ENCODE peak calls at places on chromosomes 7 and 10, in nine cellular contexts. D, A, C, W, N, B, G, M and O are unnamed samples.
A peak's percentile ranks its signal among the peaks of the same experiment; 100 is the strongest.

GRCh38 chr10:1964476-1964875 is 227.2 kb upstream of the ADARB2 start:
- DNase-seq in W (no peak), G (no peak), M (no peak), C (no peak), A (no peak), D (no peak), B (no peak), N (no peak), O (no peak)

GRCh38 chr7:128831994-128832879 is 2.0 kb downstream of the FLNC start:
- DNase-seq in C (peak; percentile 84), B (peak; percentile 54), D (peak; percentile 51), W (peak; percentile 72), M (peak; percentile 23), N (peak; percentile 72), G (peak; percentile 90), A (no peak), O (no peak)

GRCh38 chr7:90648107-90648506 is 52.0 kb downstream of the CDK14 start:
- DNase-seq in W (no peak), C (no peak), G (no peak), B (peak; percentile 46), A (no peak), N (no peak), M (no peak), D (peak; percentile 50), O (no peak)

GRCh38 chr7:2110586-2111396 is 122.0 kb downstream of the MAD1L1 start:
- DNase-seq in N (peak; percentile 44), W (no peak), D (peak; percentile 42), B (no peak), M (no peak), C (no peak), G (no peak), A (no peak), O (no peak)

GRCh38 chr10:14382022-14382421 is 51.3 kb upstream of the FRMD4A start:
- DNase-seq in C (no peak), G (no peak), M (peak; percentile 85), N (peak; percentile 85), D (no peak), A (no peak), B (peak; percentile 28), W (no peak), O (no peak)

GRCh38 chr7:80505900-80506500 is 5.9 kb downstream of the GNAT3 start:
- DNase-seq in D (no peak), W (no peak), M (no peak), C (no peak), G (no peak), B (no peak), A (no peak), N (no peak), O (no peak)

GRCh38 chr10:58023341-58024073 is 244.2 kb downstream of the IPMK start:
- DNase-seq in W (no peak), D (peak; percentile 90), G (no peak), M (peak; percentile 84), A (no peak), C (no peak), N (peak; percentile 92), B (peak; percentile 96), O (peak; percentile 85)

GRCh38 chr7:48244902-48245301 is 73.6 kb downstream of the ABCA13 start:
- DNase-seq in W (peak; percentile 32), C (no peak), D (peak; percentile 11), G (no peak), M (peak; percentile 82), B (peak; percentile 34), A (no peak), N (peak; percentile 93), O (no peak)

GRCh38 chr7:155738652-155739537 is 73.4 kb downstream of the SHH start:
- DNase-seq in N (peak; percentile 81), D (peak; percentile 85), W (peak; percentile 69), M (peak; percentile 71), A (no peak), C (peak; percentile 77), G (peak; percentile 75), B (peak; percentile 88), O (peak; percentile 61)

DNA sequence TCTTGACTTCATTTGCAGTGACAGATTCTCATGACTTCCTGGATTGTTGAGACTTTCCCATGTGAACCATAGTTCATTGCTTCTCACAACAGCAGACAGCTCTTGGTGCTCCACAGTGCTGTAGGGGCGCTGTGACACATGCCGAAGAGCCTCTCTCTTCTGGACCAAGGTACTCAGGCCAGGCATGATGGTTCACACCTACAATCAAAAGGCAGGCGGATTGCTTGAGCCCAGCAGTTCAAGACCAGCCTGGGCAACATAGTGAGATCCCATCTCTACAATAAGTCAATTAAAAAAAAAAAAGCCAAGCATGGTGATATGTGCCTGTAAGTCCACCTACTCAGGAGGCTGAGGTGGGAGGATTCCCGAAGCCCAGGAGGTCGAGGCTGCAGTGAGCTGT is 354.5 kb downstream of the GALNT17 start:
- DNase-seq in W (no peak), G (no peak), N (no peak), D (no peak), M (no peak), B (no peak), A (no peak), C (no peak), O (no peak)
- H3K4me3 ChIP-seq in W (no peak overlapping the region), G (no peak overlapping the region), N (no peak overlapping the region), D (no peak overlapping the region), M (no peak overlapping the region), B (no peak overlapping the region), A (no peak overlapping the region), C (no peak overlapping the region), O (no peak overlapping the region)

GRCh38 chr10:34262965-34263364 is 552.1 kb downstream of the PARD3 start:
- DNase-seq in W (no peak), B (peak; percentile 38), N (no peak), M (no peak), C (no peak), A (no peak), G (no peak), D (no peak), O (no peak)
- TF ChIP-seq CTCF in W (no peak), B (peak; percentile 27), N (no peak), M (peak; percentile 38), C (no peak), A (no peak), G (no peak), D (no peak), O (no peak)

GRCh38 chr10:86793696-86794095 is 37.3 kb downstream of the BMPR1A start:
- DNase-seq in C (no peak), D (no peak), A (no peak), M (no peak), N (no peak), B (no peak), W (no peak), G (no peak), O (no peak)

GRCh38 chr10:86798030-86798429 is 41.6 kb downstream of the BMPR1A start:
- DNase-seq in C (no peak), N (peak; percentile 46), D (peak; percentile 38), M (no peak), B (peak; percentile 28), G (no peak), W (no peak), A (no peak), O (peak; percentile 17)

GRCh38 chr10:86798636-86799035 is 42.2 kb downstream of the BMPR1A start:
- DNase-seq in A (no peak), D (peak; percentile 53), C (no peak), G (no peak), N (peak; percentile 58), M (no peak), B (no peak), W (no peak), O (no peak)

GRCh38 chr10:86792768-86793167 is 36.3 kb downstream of the BMPR1A start:
- DNase-seq in A (no peak), C (no peak), W (no peak), M (no peak), B (no peak), N (peak; percentile 25), D (no peak), G (no peak), O (no peak)

DNA sequence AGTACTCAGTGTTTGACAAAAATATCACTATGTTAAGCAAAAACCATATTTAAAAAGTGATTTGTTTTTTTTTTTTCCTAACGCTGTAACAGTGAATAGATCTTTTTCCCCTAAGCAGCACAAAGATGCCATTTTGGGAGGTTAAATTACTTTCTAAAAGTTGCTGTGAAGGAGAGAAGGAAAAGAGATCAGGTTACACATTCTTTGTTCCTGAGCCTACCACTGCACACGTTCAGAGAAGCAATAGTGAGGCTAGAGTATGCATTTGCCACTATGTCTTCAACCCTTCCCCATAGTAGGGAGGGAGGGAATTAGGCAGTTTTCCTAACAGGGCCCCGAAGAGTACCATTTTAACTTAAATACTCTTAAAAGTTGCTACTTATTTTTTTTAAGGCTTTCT is 38.9 kb downstream of the BMPR1A start:
- DNase-seq in N (peak; percentile 85), M (peak; percentile 55), W (no peak), C (no peak), D (peak; percentile 74), A (no peak), B (peak; percentile 73), G (peak; percentile 79), O (peak; percentile 54)
- H3K4me3 ChIP-seq in N (no peak overlapping the region), M (no peak overlapping the region), W (no peak overlapping the region), C (no peak overlapping the region), D (no peak overlapping the region), A (no peak overlapping the region), B (no peak overlapping the region), G (peak overlapping the region; percentile 3), O (no peak overlapping the region)

GRCh38 chr10:121926669-121927360 is 1.0 kb downstream of the ATE1 start:
- DNase-seq in N (peak; percentile 16), A (no peak), G (no peak), W (no peak), D (peak; percentile 24), M (no peak), C (no peak), B (peak; percentile 59), O (no peak)

GRCh38 chr10:121927361-121927840 is 430 bp downstream of the ATE1 start:
- DNase-seq in A (no peak), N (peak; percentile 47), G (peak; percentile 67), D (peak; percentile 63), C (peak; percentile 79), W (peak; percentile 55), M (no peak), B (no peak), O (peak; percentile 64)

GRCh38 chr10:121926157-121926556 is 1.7 kb downstream of the ATE1 start:
- DNase-seq in D (no peak), N (no peak), G (no peak), A (no peak), C (no peak), M (no peak), W (no peak), B (no peak), O (no peak)

GRCh38 chr10:121928528-121928884 is 675 bp upstream of the ATE1 start:
- DNase-seq in B (peak; percentile 42), G (no peak), D (peak; percentile 33), M (no peak), C (no peak), A (no peak), W (no peak), N (peak; percentile 18), O (no peak)

DNA sequence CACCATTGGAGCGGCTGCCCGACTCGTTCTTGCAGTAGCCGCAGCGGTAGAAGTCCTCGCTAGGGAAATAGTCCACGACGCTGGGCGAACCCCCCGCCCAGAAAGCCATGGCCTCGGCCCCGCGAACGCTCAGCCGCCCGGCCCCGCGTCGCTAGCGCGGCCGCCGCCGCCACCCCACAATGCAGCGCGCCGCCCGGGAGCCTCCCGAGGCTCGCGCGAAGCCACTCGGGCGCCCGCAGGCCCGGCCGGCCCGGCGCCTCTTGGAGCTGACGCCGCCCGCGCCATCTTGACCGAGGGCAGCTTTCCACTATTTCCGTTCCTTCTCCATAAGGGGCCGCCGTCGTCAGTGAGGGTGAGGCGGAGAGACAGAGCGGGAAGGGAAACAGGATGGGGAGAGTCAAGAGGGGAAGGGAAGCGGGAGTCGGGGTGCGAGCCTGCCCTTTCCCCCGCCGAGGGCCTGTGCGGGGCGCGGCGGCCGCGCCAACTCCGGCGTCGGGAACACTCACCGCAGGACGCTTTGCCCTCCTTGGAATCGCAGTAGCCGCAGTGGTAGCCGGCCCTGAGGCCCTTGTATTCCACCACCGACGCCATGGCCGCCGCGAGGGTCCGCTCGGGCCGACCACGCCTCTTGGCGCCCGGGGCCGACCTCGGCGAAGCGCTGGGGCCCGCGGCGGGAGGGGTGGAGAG is at the start of gene ATE1:
- DNase-seq in G (peak; percentile 95), B (peak; percentile 91), D (peak; percentile 89), W (peak; percentile 93), N (peak; percentile 95), A (peak; percentile 91), M (peak; percentile 87), C (peak; percentile 95), O (peak; percentile 82)
- TF ChIP-seq CTCF in G (no peak), B (no peak), D (no peak), W (peak; percentile 7), N (no peak), A (no peak), M (peak; percentile 6), C (no peak), O (no peak)